ENCODE peak calls at places on chromosome 18, in six cellular contexts. R is upper lobe of left lung, G is stomach, S is GM12878, K is transverse colon, W is sigmoid colon. T is an unnamed sample.

GRCh38 chr18:59272221-59272888 is 899 bp downstream of the RAX start:
- DNase-seq in R (no peak), G (no peak), S (no peak), K (no peak), W (no peak), T (no peak)

GRCh38 chr18:33603434-33603833 is 25.4 kb downstream of the ASXL3 start:
- DNase-seq in R (no peak), G (no peak), S (no peak), K (no peak), W (no peak), T (no peak)

GRCh38 chr18:61666876-61667590 is 225.8 kb downstream of the RNF152 start:
- DNase-seq in R (no peak), G (no peak), S (no peak), K (no peak), W (no peak), T (no peak)

GRCh38 chr18:63567276-63567675 is 19.9 kb upstream of the SERPINB13 start:
- DNase-seq in R (no peak), G (no peak), S (no peak), K (no peak), W (no peak), T (no peak)

GRCh38 chr18:63488160-63488559 is 11.4 kb downstream of the SERPINB5 start:
- DNase-seq in R (no peak), G (no peak), S (no peak), K (no peak), W (no peak), T (no peak)

GRCh38 chr18:379665-380356 is 112.0 kb upstream of the THOC1 start:
- DNase-seq in R (peak; percentile 73), G (no peak), S (no peak), K (no peak), W (peak; percentile 80), T (no peak)

GRCh38 chr18:66553824-66554223 is 50.1 kb downstream of the CDH19 start:
- DNase-seq in R (no peak), G (no peak), S (no peak), K (no peak), W (no peak), T (no peak)

GRCh38 chr18:11027862-11028261 is 121.5 kb downstream of the PIEZO2 start:
- DNase-seq in R (no peak), G (no peak), S (peak; percentile 68), K (no peak), W (no peak), T (no peak)

GRCh38 chr18:77634495-77634894 is 384.8 kb downstream of the GALR1 start:
- DNase-seq in R (no peak), G (no peak), S (no peak), K (no peak), W (no peak), T (no peak)

GRCh38 chr18:13834501-13835015 is 10.6 kb downstream of the MC5R start:
- DNase-seq in R (no peak), G (no peak), S (no peak), K (no peak), W (no peak), T (no peak)

GRCh38 chr18:67783215-67783946 is 266.9 kb upstream of the DSEL start:
- DNase-seq in R (no peak), G (no peak), S (no peak), K (no peak), W (no peak), T (no peak)

GRCh38 chr18:10732990-10733389 is 207.2 kb downstream of the NAPG start:
- DNase-seq in R (no peak), G (no peak), S (no peak), K (no peak), W (no peak), T (no peak)

GRCh38 chr18:79526468-79527460 is 131.0 kb downstream of the NFATC1 start:
- DNase-seq in R (peak; percentile 54), G (no peak), S (no peak), K (peak; percentile 6), W (peak; percentile 79), T (peak; percentile 58)

GRCh38 chr18:13246591-13246990 is 28.0 kb downstream of the LDLRAD4 start:
- DNase-seq in R (no peak), G (no peak), S (no peak), K (no peak), W (no peak), T (peak; percentile 41)

GRCh38 chr18:54880706-54881105 is 52.4 kb downstream of the RAB27B start:
- DNase-seq in R (no peak), G (no peak), S (no peak), K (no peak), W (no peak), T (no peak)

GRCh38 chr18:53991805-53992204 is 232.7 kb downstream of the MBD2 start:
- DNase-seq in R (no peak), G (no peak), S (no peak), K (no peak), W (no peak), T (no peak)

GRCh38 chr18:5979176-5979888 is 84.0 kb upstream of the TMEM200C start:
- DNase-seq in R (no peak), G (no peak), S (no peak), K (no peak), W (no peak), T (no peak)

GRCh38 chr18:35581555-35582309 is at the start of gene GALNT1:
- DNase-seq in R (peak; percentile 23), G (no peak), S (no peak), K (no peak), W (no peak), T (peak; percentile 37)

GRCh38 chr18:12768622-12769021 is 65.8 kb downstream of the PSMG2 start:
- DNase-seq in R (no peak), G (no peak), S (no peak), K (no peak), W (no peak), T (no peak)

GRCh38 chr18:79986726-79987125 is 1.6 kb downstream of the TXNL4A start:
- DNase-seq in R (no peak), G (no peak), S (no peak), K (no peak), W (no peak), T (no peak)

GRCh38 chr18:74147779-74148542 is at the start of the genes FBXO15 and TIMM21:
- DNase-seq in R (peak; percentile 98), G (peak; percentile 96), S (peak; percentile 94), K (peak; percentile 97), W (peak; percentile 99), T (peak; percentile 98)

GRCh38 chr18:9325716-9326115 is 8.9 kb upstream of the TWSG1 start:
- DNase-seq in R (no peak), G (no peak), S (no peak), K (no peak), W (no peak), T (no peak)

GRCh38 chr18:8609711-8610441 is 639 bp downstream of the RAB12 start:
- DNase-seq in R (no peak), G (no peak), S (no peak), K (peak; percentile 15), W (peak; percentile 71), T (peak; percentile 60)

GRCh38 chr18:47260138-47260923 is 8.9 kb upstream of the SKOR2 start:
- DNase-seq in R (peak; percentile 42), G (peak; percentile 31), S (no peak), K (peak; percentile 21), W (no peak), T (no peak)

GRCh38 chr18:9928646-9929259 is 14.9 kb downstream of the VAPA start:
- DNase-seq in R (no peak), G (no peak), S (no peak), K (no peak), W (no peak), T (no peak)

DNA sequence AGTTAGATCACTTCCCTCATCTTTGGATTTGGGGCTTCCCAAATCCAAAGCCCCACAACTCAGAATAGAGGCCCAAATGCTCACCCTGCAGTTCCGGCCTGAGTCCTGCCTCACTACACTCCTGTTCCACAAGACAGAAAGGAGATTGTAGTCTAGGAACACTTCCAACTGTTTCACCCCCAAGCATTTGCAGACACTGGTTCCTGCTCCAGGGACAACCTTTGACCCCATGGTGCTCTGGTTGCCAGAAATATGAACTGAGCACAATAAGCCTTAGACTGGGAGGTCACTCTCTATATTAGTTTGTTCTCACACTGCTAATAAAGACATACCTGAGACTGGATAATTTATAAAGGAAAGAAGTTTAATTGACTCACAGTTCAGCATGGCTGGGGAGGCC is 49.0 kb downstream of the HRH4 start:
- DNase-seq in R (no peak), G (peak; percentile 15), S (no peak), K (no peak), W (no peak), T (no peak)
- TF ChIP-seq CTCF in R (no peak), G (no peak), S (no peak), K (no peak), W (no peak), T (no peak)

GRCh38 chr18:58266291-58266690 is 222.3 kb downstream of the NEDD4L start:
- DNase-seq in R (no peak), G (no peak), S (no peak), K (no peak), W (no peak), T (no peak)
- H3K4me1 ChIP-seq in R (peaks cover 46% of the 10 kb centered on the region), G (peaks cover 75% of the 10 kb centered on the region), S (no peaks in the 10 kb centered on the region), K (peaks cover 3% of the 10 kb centered on the region), W (peaks cover 70% of the 10 kb centered on the region), T (no peaks in the 10 kb centered on the region)

DNA sequence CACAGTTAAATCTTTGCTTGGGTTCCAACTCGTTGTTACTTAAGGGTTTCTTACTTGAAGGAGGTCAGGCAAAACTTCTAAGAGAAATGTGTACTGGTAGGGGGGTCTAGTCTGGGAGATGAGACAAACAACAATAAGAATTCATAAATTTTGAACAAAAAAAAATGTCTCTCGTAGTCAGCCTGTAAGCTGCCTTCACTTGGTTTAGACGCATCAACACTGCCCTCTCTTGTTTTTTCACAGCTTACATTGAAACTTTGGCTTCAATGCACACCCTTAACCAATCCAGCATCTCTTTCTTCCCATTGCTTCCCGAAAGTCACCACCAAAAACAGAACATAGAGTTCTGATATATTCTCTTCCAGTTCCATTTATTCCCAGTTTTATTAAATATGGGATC is 576.4 kb upstream of the PIK3C3 start:
- DNase-seq in R (no peak), G (no peak), S (no peak), K (no peak), W (no peak), T (no peak)
- TF ChIP-seq CTCF in R (no peak), G (peak; percentile 7), S (no peak), K (no peak), W (no peak), T (no peak)

GRCh38 chr18:23456835-23457234 is 3.7 kb downstream of the RIOK3 start:
- DNase-seq in R (no peak), G (no peak), S (no peak), K (no peak), W (no peak), T (no peak)
- H3K4me1 ChIP-seq in R (peaks cover 77% of the 10 kb centered on the region), G (peaks cover 89% of the 10 kb centered on the region), S (peaks cover 6% of the 10 kb centered on the region), K (peaks cover 62% of the 10 kb centered on the region), W (peaks cover 76% of the 10 kb centered on the region), T (peaks cover 42% of the 10 kb centered on the region)

DNA sequence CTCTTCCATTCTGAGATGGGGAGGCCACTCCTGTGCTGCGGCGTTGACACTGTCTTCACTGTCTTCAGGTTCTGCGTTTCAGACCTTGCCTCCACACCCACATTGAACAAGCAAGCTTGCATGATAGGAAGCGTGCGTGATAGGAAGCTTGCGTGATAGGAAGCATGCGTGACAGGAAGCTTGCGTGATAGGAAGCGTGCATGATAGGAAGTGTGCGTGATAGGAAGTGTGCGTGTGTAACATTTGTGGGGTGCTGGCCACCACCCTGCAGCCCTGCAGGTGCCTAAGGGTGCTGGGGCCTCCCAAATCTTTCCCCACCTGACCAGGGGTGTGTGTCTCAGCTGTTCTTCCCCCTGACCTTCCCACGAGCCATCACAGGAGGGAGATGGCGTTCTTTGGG is 25.3 kb downstream of the TSHZ1 start:
- DNase-seq in R (no peak), G (no peak), S (no peak), K (no peak), W (no peak), T (no peak)
- TF ChIP-seq CTCF in R (no peak), G (no peak), S (no peak), K (no peak), W (no peak), T (no peak)